ENCODE peak calls at places on chromosomes 3 and 15, in five cellular contexts. A, X, V, J and Z are unnamed samples.
A peak's percentile ranks its signal among the peaks of the same experiment; 100 is the strongest.

GRCh38 chr3:45962033-45962432 is 18.8 kb downstream of the CXCR6 start:
- DNase-seq in A (no peak), X (no peak), V (no peak), J (no peak), Z (peak; percentile 66)

GRCh38 chr3:156230291-156230900 is 110.0 kb downstream of the KCNAB1 start:
- DNase-seq in A (no peak), X (no peak), V (no peak), J (no peak), Z (no peak)

GRCh38 chr3:178198329-178198728 is 337.9 kb upstream of the KCNMB2 start:
- DNase-seq in A (no peak), X (peak; percentile 37), V (no peak), J (no peak), Z (no peak)

GRCh38 chr3:172709776-172710708 is 825 bp downstream of the NCEH1 start:
- DNase-seq in A (no peak), X (no peak), V (no peak), J (peak; percentile 23), Z (peak; percentile 41)

GRCh38 chr3:15795563-15796308 is 2.0 kb downstream of the ANKRD28 start:
- DNase-seq in A (no peak), X (peak; percentile 86), V (no peak), J (no peak), Z (no peak)

GRCh38 chr15:101578443-101578894 is 73.7 kb downstream of the TM2D3 start:
- DNase-seq in A (peak; percentile 25), X (no peak), V (no peak), J (peak; percentile 61), Z (peak; percentile 67)

GRCh38 chr15:39588531-39589192 is 7.8 kb downstream of the THBS1 start:
- DNase-seq in A (no peak), X (peak; percentile 9), V (no peak), J (no peak), Z (no peak)

GRCh38 chr3:144437989-144438388 is 466.4 kb downstream of the DIPK2A start:
- DNase-seq in A (no peak), X (no peak), V (no peak), J (no peak), Z (no peak)

GRCh38 chr3:80767599-80767998 is 993.8 kb downstream of the GBE1 start:
- DNase-seq in A (no peak), X (no peak), V (no peak), J (no peak), Z (no peak)
- TF ChIP-seq CTCF in A (no peak), X (no peak), V (no peak), J (no peak), Z (no peak)

GRCh38 chr3:162487138-162487537 is 990.5 kb downstream of the OTOL1 start:
- DNase-seq in A (no peak), X (no peak), V (no peak), J (no peak), Z (no peak)

GRCh38 chr3:162491957-162492356 is 995.3 kb downstream of the OTOL1 start:
- DNase-seq in A (no peak), X (peak; percentile 11), V (no peak), J (no peak), Z (no peak)

GRCh38 chr3:162492446-162493081 is 996.0 kb downstream of the OTOL1 start:
- DNase-seq in A (no peak), X (peak; percentile 67), V (no peak), J (no peak), Z (no peak)

DNA sequence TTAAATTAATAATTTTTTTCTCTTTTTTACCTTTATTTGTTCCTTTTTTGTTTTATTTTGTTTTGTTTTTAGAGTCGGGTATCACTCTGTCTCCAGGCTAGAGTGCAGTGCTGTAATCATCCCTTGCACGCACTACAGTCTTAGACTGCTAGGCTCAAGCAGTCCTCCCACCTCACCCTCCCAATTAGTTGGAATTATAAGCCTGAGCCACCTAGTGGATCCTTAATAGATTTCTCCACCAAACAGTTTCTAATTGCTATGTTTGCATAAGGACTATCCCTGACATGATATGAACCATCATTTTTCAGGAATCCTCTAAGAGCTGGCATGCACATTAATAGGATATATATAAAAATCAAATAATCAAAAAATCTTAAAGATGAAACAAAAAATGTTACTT is 993.2 kb downstream of the OTOL1 start:
- DNase-seq in A (no peak), X (peak; percentile 12), V (no peak), J (no peak), Z (no peak)
- TF ChIP-seq CTCF in A (peak; percentile 18), X (peak; percentile 5), V (no peak), J (no peak), Z (no peak)

GRCh38 chr15:73051402-73051810 is 857 bp upstream of the NEO1 start:
- DNase-seq in A (no peak), X (peak; percentile 1), V (no peak), J (peak; percentile 47), Z (no peak)

GRCh38 chr15:73054417-73054963 is 2.2 kb downstream of the NEO1 start:
- DNase-seq in A (no peak), X (no peak), V (no peak), J (no peak), Z (no peak)

GRCh38 chr15:73053398-73053723 is 1.1 kb downstream of the NEO1 start:
- DNase-seq in A (no peak), X (no peak), V (no peak), J (no peak), Z (no peak)

GRCh38 chr15:73051811-73052678 is at the start of gene NEO1:
- DNase-seq in A (peak; percentile 96), X (peak; percentile 80), V (peak; percentile 12), J (peak; percentile 91), Z (peak; percentile 77)

GRCh38 chr15:73052679-73053397 is 575 bp downstream of the NEO1 start:
- DNase-seq in A (peak; percentile 59), X (peak; percentile 26), V (no peak), J (peak; percentile 59), Z (peak; percentile 46)
- TF ChIP-seq CTCF in A (peak; percentile 45), X (peak; percentile 19), V (peak; percentile 23), J (no peak), Z (peak; percentile 20)

GRCh38 chr3:139522421-139522820 is 17.1 kb downstream of the RBP1 start:
- DNase-seq in A (no peak), X (no peak), V (no peak), J (no peak), Z (no peak)
- TF ChIP-seq CTCF in A (peak; percentile 17), X (no peak), V (no peak), J (no peak), Z (no peak)

GRCh38 chr15:75328493-75329314 is 7.2 kb upstream of the COMMD4 start:
- DNase-seq in A (no peak), X (no peak), V (no peak), J (no peak), Z (no peak)
- TF ChIP-seq CTCF in A (no peak), X (no peak), V (no peak), J (no peak), Z (no peak)

GRCh38 chr3:134378818-134379217 is 4.6 kb upstream of the AMOTL2 start:
- DNase-seq in A (no peak), X (no peak), V (no peak), J (no peak), Z (no peak)

GRCh38 chr3:134376786-134377431 is 2.7 kb upstream of the AMOTL2 start:
- DNase-seq in A (no peak), X (no peak), V (no peak), J (no peak), Z (no peak)

GRCh38 chr3:134380249-134380648 is 6.0 kb upstream of the AMOTL2 start:
- DNase-seq in A (no peak), X (no peak), V (no peak), J (no peak), Z (no peak)

GRCh38 chr3:134377896-134378295 is 3.6 kb upstream of the AMOTL2 start:
- DNase-seq in A (no peak), X (no peak), V (no peak), J (no peak), Z (no peak)

DNA sequence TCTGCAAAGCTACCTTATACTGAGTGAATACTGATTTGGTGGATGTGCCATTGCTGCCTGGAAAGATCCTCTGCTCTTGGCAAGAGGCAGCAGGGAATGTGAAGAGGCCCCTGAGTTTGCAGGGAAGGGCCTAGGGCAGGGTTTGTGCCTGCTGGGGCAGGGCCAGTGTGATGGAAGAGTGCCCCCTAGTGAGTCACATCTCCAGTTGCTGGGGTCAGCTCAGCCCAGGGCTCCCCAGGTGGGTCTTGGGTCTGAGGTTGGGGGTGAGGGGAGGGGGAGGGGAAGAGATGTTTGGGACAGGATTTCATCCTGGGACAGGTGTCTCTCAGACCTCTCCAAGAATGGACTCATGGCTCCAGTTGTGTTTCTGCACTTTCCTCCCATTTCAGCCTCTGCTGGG is 4.1 kb upstream of the AMOTL2 start:
- DNase-seq in A (no peak), X (no peak), V (no peak), J (peak; percentile 76), Z (no peak)
- TF ChIP-seq CTCF in A (peak; percentile 40), X (peak; percentile 52), V (peak; percentile 30), J (peak; percentile 60), Z (peak; percentile 26)

GRCh38 chr3:140050977-140051957 is 116.3 kb downstream of the CLSTN2 start:
- DNase-seq in A (no peak), X (no peak), V (no peak), J (peak; percentile 30), Z (no peak)
- TF ChIP-seq CTCF in A (peak; percentile 24), X (peak; percentile 35), V (no peak), J (no peak), Z (no peak)

DNA sequence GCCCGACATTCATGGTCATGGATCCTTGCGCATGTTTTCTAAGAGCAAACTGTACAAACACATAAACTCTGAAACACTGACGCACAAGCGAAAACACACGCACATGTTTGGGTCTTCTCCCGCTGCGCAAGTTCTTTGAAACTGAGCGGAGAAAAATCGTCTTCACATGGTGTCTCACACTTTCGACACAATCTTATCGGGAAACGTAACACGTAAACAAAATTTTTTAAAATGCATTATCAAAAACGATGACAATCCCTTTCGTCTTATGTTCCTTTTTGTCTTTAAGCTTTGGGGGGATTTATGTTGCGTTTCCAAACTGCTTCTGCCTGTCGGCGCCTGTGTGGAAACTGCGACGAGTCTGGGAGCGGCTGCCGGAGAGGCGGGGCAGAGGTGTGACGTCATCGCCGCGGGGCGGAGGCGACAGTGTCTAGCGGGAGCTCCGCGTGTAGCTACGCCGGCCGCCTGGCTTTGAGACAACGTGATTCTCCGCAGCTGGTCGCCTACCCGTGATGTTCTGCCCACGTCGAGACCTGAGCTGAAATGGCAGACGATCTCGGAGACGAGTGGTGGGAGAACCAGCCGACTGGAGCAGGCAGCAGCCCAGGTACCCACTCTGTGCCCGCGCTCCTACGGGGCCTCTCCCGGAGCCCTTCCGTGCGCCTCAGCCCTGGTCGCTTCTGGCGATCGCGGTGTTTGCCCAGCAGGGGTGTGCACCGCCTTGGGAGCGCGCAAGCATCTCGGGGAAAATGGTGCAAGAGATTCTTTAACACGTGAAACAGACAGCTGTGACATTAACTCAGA is at the start of gene CMSS1:
- DNase-seq in A (peak; percentile 87), X (peak; percentile 96), V (peak; percentile 52), J (peak; percentile 94), Z (peak; percentile 93)
- TF ChIP-seq CTCF in A (peak; percentile 30), X (peak; percentile 13), V (peak; percentile 13), J (no peak), Z (peak; percentile 7)

GRCh38 chr15:34610388-34610787 is 26.9 kb upstream of the GOLGA8B start:
- DNase-seq in A (no peak), X (no peak), V (no peak), J (no peak), Z (no peak)
- TF ChIP-seq CTCF in A (peak; percentile 18), X (peak; percentile 31), V (no peak), J (no peak), Z (peak; percentile 26)